ENCODE peak calls at places on chromosome X, in seven cellular contexts. One of them, this sample, is unnamed.
A peak's percentile ranks its signal among the peaks of the same experiment; 100 is the strongest.

GRCh38 chrX:82589410-82589809 is 918.7 kb upstream of the POU3F4 start:
- DNase-seq in NB4: no peak
- DNase-seq in endothelial cell: no peak
- DNase-seq in esophagus squamous epithelium: no peak
- DNase-seq in RWPE1: peak; percentile 12
- DNase-seq in HCT116: peak; percentile 6
- DNase-seq in ascending aorta: no peak
- DNase-seq in this sample: no peak

GRCh38 chrX:11287505-11287904 is 5.7 kb upstream of the AMELX start:
- DNase-seq in NB4: no peak
- DNase-seq in esophagus squamous epithelium: no peak
- DNase-seq in endothelial cell: no peak
- DNase-seq in RWPE1: peak; percentile 3
- DNase-seq in HCT116: no peak
- DNase-seq in ascending aorta: no peak
- DNase-seq in this sample: no peak

GRCh38 chrX:39922497-39922896 is 175.3 kb downstream of the BCOR start:
- DNase-seq in NB4: no peak
- DNase-seq in HCT116: no peak
- DNase-seq in RWPE1: no peak
- DNase-seq in endothelial cell: no peak
- DNase-seq in esophagus squamous epithelium: no peak
- DNase-seq in ascending aorta: no peak
- DNase-seq in this sample: no peak

GRCh38 chrX:16643160-16643559 is 6.8 kb upstream of the S100G start:
- DNase-seq in NB4: no peak
- DNase-seq in endothelial cell: no peak
- DNase-seq in RWPE1: peak; percentile 9
- DNase-seq in ascending aorta: no peak
- DNase-seq in HCT116: no peak
- DNase-seq in esophagus squamous epithelium: no peak
- DNase-seq in this sample: no peak

GRCh38 chrX:45714864-45715263 is 514.2 kb upstream of the DIPK2B start:
- DNase-seq in HCT116: peak; percentile 82
- DNase-seq in RWPE1: no peak
- DNase-seq in ascending aorta: peak; percentile 69
- DNase-seq in endothelial cell: no peak
- DNase-seq in NB4: peak; percentile 30
- DNase-seq in esophagus squamous epithelium: no peak
- DNase-seq in this sample: no peak

GRCh38 chrX:148133099-148133725 is 152.1 kb downstream of the FMR1NB start:
- DNase-seq in NB4: peak; percentile 44
- DNase-seq in HCT116: no peak
- DNase-seq in RWPE1: no peak
- DNase-seq in endothelial cell: no peak
- DNase-seq in esophagus squamous epithelium: no peak
- DNase-seq in ascending aorta: no peak
- DNase-seq in this sample: no peak

GRCh38 chrX:53000447-53001208 is 42.3 kb upstream of the FAM156A start:
- DNase-seq in HCT116: no peak
- DNase-seq in ascending aorta: no peak
- DNase-seq in endothelial cell: no peak
- DNase-seq in NB4: no peak
- DNase-seq in RWPE1: no peak
- DNase-seq in esophagus squamous epithelium: no peak
- DNase-seq in this sample: no peak

GRCh38 chrX:123753656-123754350 is 21.0 kb upstream of the THOC2 start:
- DNase-seq in RWPE1: no peak
- DNase-seq in ascending aorta: no peak
- DNase-seq in HCT116: no peak
- DNase-seq in endothelial cell: no peak
- DNase-seq in esophagus squamous epithelium: no peak
- DNase-seq in NB4: no peak
- DNase-seq in this sample: no peak

GRCh38 chrX:106481341-106481740 is 130.4 kb upstream of the RADX start:
- DNase-seq in NB4: peak; percentile 30
- DNase-seq in HCT116: peak; percentile 46
- DNase-seq in esophagus squamous epithelium: no peak
- DNase-seq in ascending aorta: no peak
- DNase-seq in RWPE1: peak; percentile 13
- DNase-seq in endothelial cell: peak; percentile 58
- DNase-seq in this sample: peak; percentile 33

GRCh38 chrX:133415276-133416105 is at the start of gene GPC4:
- DNase-seq in NB4: no peak
- DNase-seq in esophagus squamous epithelium: no peak
- DNase-seq in RWPE1: no peak
- DNase-seq in HCT116: peak; percentile 57
- DNase-seq in endothelial cell: peak; percentile 58
- DNase-seq in ascending aorta: peak; percentile 82
- DNase-seq in this sample: no peak
- TF ChIP-seq CTCF in NB4: no peak
- TF ChIP-seq CTCF in esophagus squamous epithelium: no peak
- TF ChIP-seq CTCF in RWPE1: no peak
- TF ChIP-seq CTCF in HCT116: no peak
- TF ChIP-seq CTCF in endothelial cell: no peak
- TF ChIP-seq CTCF in ascending aorta: no peak
- TF ChIP-seq CTCF in this sample: no peak

GRCh38 chrX:131746491-131746968 is 202.7 kb downstream of the OR13H1 start:
- DNase-seq in HCT116: peak; percentile 2
- DNase-seq in ascending aorta: peak; percentile 89
- DNase-seq in NB4: no peak
- DNase-seq in RWPE1: no peak
- DNase-seq in esophagus squamous epithelium: peak; percentile 23
- DNase-seq in endothelial cell: no peak
- DNase-seq in this sample: peak; percentile 79
- TF ChIP-seq CTCF in HCT116: peak; percentile 11
- TF ChIP-seq CTCF in ascending aorta: peak; percentile 36
- TF ChIP-seq CTCF in NB4: no peak
- TF ChIP-seq CTCF in RWPE1: no peak
- TF ChIP-seq CTCF in esophagus squamous epithelium: peak; percentile 61
- TF ChIP-seq CTCF in endothelial cell: no peak
- TF ChIP-seq CTCF in this sample: no peak

GRCh38 chrX:109914114-109914849 is 88.6 kb upstream of the TMEM164 start:
- DNase-seq in ascending aorta: no peak
- DNase-seq in endothelial cell: no peak
- DNase-seq in HCT116: no peak
- DNase-seq in RWPE1: no peak
- DNase-seq in NB4: no peak
- DNase-seq in esophagus squamous epithelium: no peak
- DNase-seq in this sample: no peak

DNA sequence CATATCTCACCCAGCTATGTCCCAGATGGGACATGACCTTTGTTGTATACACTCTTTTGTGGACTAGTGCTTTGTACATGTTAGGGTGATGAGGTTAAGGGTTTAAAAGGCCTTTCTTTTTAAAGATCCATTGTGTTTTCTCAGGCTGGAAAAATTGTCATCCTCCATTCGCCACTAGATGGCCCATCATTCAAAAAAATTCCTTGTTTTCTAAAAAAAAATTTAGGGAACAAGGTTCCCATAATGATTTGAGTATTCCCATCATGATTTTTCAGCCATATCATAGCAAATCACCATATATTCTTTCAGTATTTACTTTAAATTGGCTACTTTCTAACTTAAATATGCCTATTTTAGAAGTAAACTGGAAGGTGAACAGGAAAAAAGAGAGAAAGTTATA is 91.9 kb upstream of the TMEM164 start:
- DNase-seq in esophagus squamous epithelium: no peak
- DNase-seq in RWPE1: peak; percentile 8
- DNase-seq in NB4: no peak
- DNase-seq in endothelial cell: no peak
- DNase-seq in HCT116: no peak
- DNase-seq in ascending aorta: no peak
- DNase-seq in this sample: no peak
- TF ChIP-seq CTCF in esophagus squamous epithelium: peak; percentile 5
- TF ChIP-seq CTCF in RWPE1: peak; percentile 56
- TF ChIP-seq CTCF in NB4: peak; percentile 7
- TF ChIP-seq CTCF in endothelial cell: peak; percentile 27
- TF ChIP-seq CTCF in HCT116: peak; percentile 51
- TF ChIP-seq CTCF in ascending aorta: peak; percentile 48
- TF ChIP-seq CTCF in this sample: no peak

GRCh38 chrX:103999234-103999633 is 14.3 kb downstream of the H2BW1 start:
- DNase-seq in HCT116: no peak
- DNase-seq in esophagus squamous epithelium: no peak
- DNase-seq in NB4: no peak
- DNase-seq in ascending aorta: no peak
- DNase-seq in endothelial cell: no peak
- DNase-seq in RWPE1: no peak
- DNase-seq in this sample: no peak
- TF ChIP-seq CTCF in HCT116: no peak
- TF ChIP-seq CTCF in esophagus squamous epithelium: no peak
- TF ChIP-seq CTCF in NB4: no peak
- TF ChIP-seq CTCF in ascending aorta: no peak
- TF ChIP-seq CTCF in endothelial cell: no peak
- TF ChIP-seq CTCF in RWPE1: no peak
- TF ChIP-seq CTCF in this sample: no peak

GRCh38 chrX:115053223-115053622 is 35.8 kb upstream of the IL13RA2 start:
- DNase-seq in endothelial cell: no peak
- DNase-seq in esophagus squamous epithelium: no peak
- DNase-seq in NB4: no peak
- DNase-seq in HCT116: no peak
- DNase-seq in RWPE1: no peak
- DNase-seq in ascending aorta: no peak
- DNase-seq in this sample: no peak

GRCh38 chrX:115054876-115055275 is 37.5 kb upstream of the IL13RA2 start:
- DNase-seq in esophagus squamous epithelium: no peak
- DNase-seq in NB4: no peak
- DNase-seq in ascending aorta: no peak
- DNase-seq in RWPE1: no peak
- DNase-seq in HCT116: no peak
- DNase-seq in endothelial cell: no peak
- DNase-seq in this sample: no peak

GRCh38 chrX:115058276-115058675 is 40.9 kb upstream of the IL13RA2 start:
- DNase-seq in endothelial cell: no peak
- DNase-seq in ascending aorta: no peak
- DNase-seq in RWPE1: peak; percentile 3
- DNase-seq in HCT116: no peak
- DNase-seq in esophagus squamous epithelium: no peak
- DNase-seq in NB4: no peak
- DNase-seq in this sample: no peak
- TF ChIP-seq CTCF in endothelial cell: no peak
- TF ChIP-seq CTCF in ascending aorta: no peak
- TF ChIP-seq CTCF in RWPE1: no peak
- TF ChIP-seq CTCF in HCT116: no peak
- TF ChIP-seq CTCF in esophagus squamous epithelium: no peak
- TF ChIP-seq CTCF in NB4: no peak
- TF ChIP-seq CTCF in this sample: no peak

GRCh38 chrX:153953892-153954617 is 9.6 kb upstream of the RENBP start:
- DNase-seq in RWPE1: no peak
- DNase-seq in endothelial cell: no peak
- DNase-seq in NB4: no peak
- DNase-seq in HCT116: no peak
- DNase-seq in esophagus squamous epithelium: no peak
- DNase-seq in ascending aorta: no peak
- DNase-seq in this sample: no peak
- TF ChIP-seq CTCF in RWPE1: no peak
- TF ChIP-seq CTCF in endothelial cell: no peak
- TF ChIP-seq CTCF in NB4: no peak
- TF ChIP-seq CTCF in HCT116: no peak
- TF ChIP-seq CTCF in esophagus squamous epithelium: no peak
- TF ChIP-seq CTCF in ascending aorta: no peak
- TF ChIP-seq CTCF in this sample: no peak

GRCh38 chrX:77162777-77163176 is 284.4 kb upstream of the FGF16 start:
- DNase-seq in NB4: no peak
- DNase-seq in HCT116: no peak
- DNase-seq in esophagus squamous epithelium: no peak
- DNase-seq in endothelial cell: no peak
- DNase-seq in ascending aorta: no peak
- DNase-seq in RWPE1: no peak
- DNase-seq in this sample: no peak

DNA sequence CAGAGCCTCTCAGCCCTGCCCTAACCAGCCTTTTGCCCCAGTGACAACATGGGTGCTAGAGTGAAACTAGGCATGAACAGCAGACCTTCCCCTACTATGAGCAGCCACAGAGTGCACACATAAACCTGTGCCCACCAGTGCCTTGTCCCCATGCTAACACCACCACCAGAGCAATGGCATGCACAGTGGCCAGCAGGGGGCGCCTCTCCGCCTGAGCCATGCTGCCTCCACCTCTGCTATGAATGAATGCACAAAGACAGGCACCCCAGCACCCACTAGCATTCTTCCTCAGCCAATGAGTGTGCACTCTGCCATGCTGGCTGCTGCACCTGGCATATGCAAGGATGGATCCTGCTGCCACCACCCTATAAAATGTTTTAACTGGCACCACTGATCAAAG is 286.9 kb upstream of the FGF16 start:
- DNase-seq in NB4: peak; percentile 15
- DNase-seq in esophagus squamous epithelium: no peak
- DNase-seq in endothelial cell: peak; percentile 27
- DNase-seq in ascending aorta: no peak
- DNase-seq in RWPE1: no peak
- DNase-seq in HCT116: no peak
- DNase-seq in this sample: no peak
- TF ChIP-seq CTCF in NB4: peak; percentile 43
- TF ChIP-seq CTCF in esophagus squamous epithelium: no peak
- TF ChIP-seq CTCF in endothelial cell: peak; percentile 28
- TF ChIP-seq CTCF in ascending aorta: peak; percentile 9
- TF ChIP-seq CTCF in RWPE1: no peak
- TF ChIP-seq CTCF in HCT116: peak; percentile 59
- TF ChIP-seq CTCF in this sample: no peak

DNA sequence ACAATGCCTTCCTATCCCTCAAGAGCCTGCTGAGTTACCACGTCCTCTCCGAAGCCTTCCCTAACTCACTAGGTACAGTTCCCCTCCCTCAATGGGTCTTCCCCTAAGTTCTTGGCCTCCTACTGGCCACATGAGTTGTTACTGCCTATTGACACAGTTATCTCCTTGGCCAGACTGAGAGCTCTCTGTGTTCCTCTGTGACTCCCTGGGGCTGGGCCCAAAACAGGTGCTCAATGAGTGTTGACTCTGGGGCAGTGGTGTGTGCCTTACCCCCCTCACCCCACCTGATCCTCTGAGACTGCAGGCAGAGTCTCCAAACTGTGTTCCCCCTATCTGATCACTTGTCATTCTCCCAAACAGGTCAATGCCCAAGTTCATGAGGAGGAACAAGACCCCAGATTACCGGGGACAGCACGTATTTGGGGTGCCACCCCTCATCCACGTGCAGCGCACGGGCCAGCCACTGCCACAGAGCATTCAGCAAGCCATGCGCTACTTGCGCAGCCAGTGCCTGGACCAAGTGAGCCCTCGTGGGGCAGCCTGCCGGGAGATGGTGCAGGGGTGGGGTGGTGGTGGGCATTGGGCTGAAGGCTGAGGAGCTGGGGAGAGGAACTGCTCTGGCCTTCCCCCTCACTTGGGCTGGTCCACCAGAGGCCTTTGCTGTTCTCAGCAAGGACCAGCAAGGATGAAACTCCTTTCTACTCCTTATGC is 72.6 kb downstream of the STARD8 start:
- DNase-seq in endothelial cell: no peak
- DNase-seq in ascending aorta: peak; percentile 45
- DNase-seq in HCT116: no peak
- DNase-seq in RWPE1: no peak
- DNase-seq in NB4: peak; percentile 25
- DNase-seq in esophagus squamous epithelium: no peak
- DNase-seq in this sample: no peak
- TF ChIP-seq CTCF in endothelial cell: peak; percentile 13
- TF ChIP-seq CTCF in ascending aorta: no peak
- TF ChIP-seq CTCF in HCT116: peak; percentile 21
- TF ChIP-seq CTCF in RWPE1: no peak
- TF ChIP-seq CTCF in NB4: peak; percentile 34
- TF ChIP-seq CTCF in esophagus squamous epithelium: no peak
- TF ChIP-seq CTCF in this sample: no peak